ENCODE peak calls at places on chromosomes 1 and 21, in four cellular contexts. M, V, N and K are unnamed samples.

GRCh38 chr1:50023292-50024159 is at the start of gene AGBL4:
- DNase-seq in M (peak; percentile 39), V (no peak), N (peak; percentile 93), K (peak; percentile 64)

GRCh38 chr1:111660204-111661150 is 40.9 kb downstream of the RAP1A start:
- DNase-seq in M (no peak), V (no peak), N (no peak), K (no peak)

GRCh38 chr1:208369050-208369449 is 124.9 kb upstream of the PLXNA2 start:
- DNase-seq in M (no peak), V (no peak), N (no peak), K (no peak)

GRCh38 chr21:42118901-42119300 is 47.8 kb downstream of the UMODL1 start:
- DNase-seq in M (peak; percentile 26), V (no peak), N (peak; percentile 58), K (no peak)

GRCh38 chr1:29282924-29283803 is 46.8 kb downstream of the PTPRU start:
- DNase-seq in M (peak; percentile 56), V (peak; percentile 98), N (peak; percentile 73), K (peak; percentile 65)

GRCh38 chr1:156632355-156632754 is 9.6 kb upstream of the BCAN start:
- DNase-seq in M (no peak), V (no peak), N (peak; percentile 4), K (peak; percentile 17)

GRCh38 chr1:212962509-212962908 is 12.2 kb downstream of the VASH2 start:
- DNase-seq in M (no peak), V (no peak), N (no peak), K (no peak)

GRCh38 chr1:161227196-161227871 is 1.5 kb downstream of the TOMM40L start:
- DNase-seq in M (peak; percentile 88), V (no peak), N (peak; percentile 67), K (peak; percentile 93)

GRCh38 chr1:2300004-2300771 is 72.1 kb downstream of the SKI start:
- DNase-seq in M (peak; percentile 75), V (no peak), N (no peak), K (no peak)

GRCh38 chr1:226814751-226815496 is 55.5 kb upstream of the PSEN2 start:
- DNase-seq in M (peak; percentile 73), V (no peak), N (no peak), K (peak; percentile 91)

GRCh38 chr21:46542588-46543092 is 62.2 kb downstream of the S100B start:
- DNase-seq in M (no peak), V (no peak), N (peak; percentile 14), K (peak; percentile 54)

GRCh38 chr1:30600706-30601105 is 122.7 kb downstream of the MATN1 start:
- DNase-seq in M (no peak), V (no peak), N (no peak), K (no peak)

GRCh38 chr1:56099766-56100165 is 479.6 kb downstream of the PLPP3 start:
- DNase-seq in M (no peak), V (no peak), N (no peak), K (no peak)

GRCh38 chr21:34909492-34910292 is 139.4 kb downstream of the RUNX1 start:
- DNase-seq in M (no peak), V (no peak), N (no peak), K (no peak)

GRCh38 chr1:71232166-71232763 is 151.4 kb upstream of the ZRANB2 start:
- DNase-seq in M (no peak), V (no peak), N (no peak), K (no peak)

GRCh38 chr1:244322791-244323521 is 128.8 kb downstream of the ADSS2 start:
- DNase-seq in M (no peak), V (no peak), N (no peak), K (no peak)

GRCh38 chr1:44571712-44572571 is 102.3 kb downstream of the TMEM53 start:
- DNase-seq in M (no peak), V (no peak), N (peak; percentile 45), K (no peak)

GRCh38 chr1:231855395-231855794 is 228.8 kb downstream of the DISC1 start:
- DNase-seq in M (no peak), V (no peak), N (no peak), K (no peak)

GRCh38 chr1:17212487-17213121 is 7.7 kb downstream of the PADI1 start:
- DNase-seq in M (no peak), V (no peak), N (peak; percentile 47), K (no peak)

GRCh38 chr1:94395748-94396309 is 22.4 kb upstream of the ABCD3 start:
- DNase-seq in M (no peak), V (no peak), N (no peak), K (no peak)

GRCh38 chr1:56434659-56435202 is 144.6 kb downstream of the PLPP3 start:
- DNase-seq in M (no peak), V (no peak), N (peak; percentile 30), K (no peak)

GRCh38 chr1:106700151-106700550 is 356.3 kb upstream of the PRMT6 start:
- DNase-seq in M (no peak), V (no peak), N (no peak), K (no peak)

GRCh38 chr1:67105508-67105907 is 29.3 kb downstream of the C1orf141 start:
- DNase-seq in M (no peak), V (no peak), N (no peak), K (no peak)
- H3K27me3 ChIP-seq in M (no peaks in the 10 kb centered on the region), V (no peaks in the 10 kb centered on the region), N (no peaks in the 10 kb centered on the region), K (no peaks in the 10 kb centered on the region)

GRCh38 chr1:145977486-145978476 is 13.3 kb downstream of the POLR3GL start:
- DNase-seq in M (peak; percentile 84), V (no peak), N (peak; percentile 82), K (peak; percentile 94)

GRCh38 chr1:145977016-145977415 is 12.5 kb downstream of the POLR3GL start:
- DNase-seq in M (no peak), V (no peak), N (no peak), K (no peak)

GRCh38 chr1:145978477-145978859 is 14.0 kb downstream of the POLR3GL start:
- DNase-seq in M (no peak), V (no peak), N (no peak), K (no peak)

GRCh38 chr1:145979746-145980435 is 15.4 kb downstream of the POLR3GL start:
- DNase-seq in M (peak; percentile 44), V (no peak), N (no peak), K (peak; percentile 75)

GRCh38 chr1:145978860-145979745 is 14.6 kb downstream of the POLR3GL start:
- DNase-seq in M (peak; percentile 96), V (peak; percentile 90), N (peak; percentile 82), K (peak; percentile 98)
- TF ChIP-seq POLR2AphosphoS5 in M (peak; percentile 90), V (peak; percentile 29), N (peak; percentile 83), K (peak; percentile 86)

GRCh38 chr1:201399352-201400126 is 415 bp upstream of the LAD1 start:
- DNase-seq in M (peak; percentile 72), V (peak; percentile 13), N (no peak), K (no peak)
- TF ChIP-seq EP300 in M (no peak), V (no peak), N (no peak), K (no peak)

GRCh38 chr1:119635801-119636390 is 12.2 kb downstream of the ZNF697 start:
- DNase-seq in M (no peak), V (no peak), N (no peak), K (no peak)
- H3K27me3 ChIP-seq in M (no peaks in the 10 kb centered on the region), V (no peaks in the 10 kb centered on the region), N (no peaks in the 10 kb centered on the region), K (no peaks in the 10 kb centered on the region)